ENCODE peak calls at places on chromosomes 1 and 21, in five cellular contexts. P is K562, K is IMR-90, T is neural progenitor cell, Y is HCT116. S is an unnamed sample.
A peak's percentile ranks its signal among the peaks of the same experiment; 100 is the strongest.

GRCh38 chr21:39189857-39190604 is 6.8 kb upstream of the PSMG1 start:
- DNase-seq in P (no peak), K (peak; percentile 64), T (no peak), Y (no peak), S (peak; percentile 55)

GRCh38 chr21:45982758-45983731 is 1.5 kb downstream of the COL6A1 start:
- DNase-seq in P (no peak), K (no peak), T (peak; percentile 37), Y (no peak), S (peak; percentile 94)

GRCh38 chr1:59399642-59400041 is 102.7 kb downstream of the FGGY start:
- DNase-seq in P (no peak), K (no peak), T (no peak), Y (no peak), S (no peak)

GRCh38 chr1:160997323-160998038 is 23.5 kb downstream of the F11R start:
- DNase-seq in P (peak; percentile 67), K (peak; percentile 64), T (peak; percentile 49), Y (peak; percentile 51), S (peak; percentile 87)

GRCh38 chr21:28832013-28832714 is 160.5 kb downstream of the LTN1 start:
- DNase-seq in P (no peak), K (peak; percentile 41), T (no peak), Y (no peak), S (peak; percentile 9)

GRCh38 chr1:158095737-158096335 is 84.9 kb upstream of the CD1D start:
- DNase-seq in P (peak; percentile 75), K (peak; percentile 17), T (peak; percentile 61), Y (no peak), S (peak; percentile 94)

GRCh38 chr1:64966158-64966963 is at the start of gene JAK1:
- DNase-seq in P (peak; percentile 99), K (peak; percentile 72), T (peak; percentile 95), Y (no peak), S (peak; percentile 99)

GRCh38 chr1:97092824-97093223 is 371.2 kb downstream of the PTBP2 start:
- DNase-seq in P (no peak), K (no peak), T (no peak), Y (no peak), S (no peak)

GRCh38 chr1:203065191-203065590 is 20.6 kb downstream of the MYOG start:
- DNase-seq in P (no peak), K (no peak), T (no peak), Y (no peak), S (no peak)

GRCh38 chr1:174965006-174965971 is 34.5 kb upstream of the CACYBP start:
- DNase-seq in P (peak; percentile 20), K (peak; percentile 7), T (no peak), Y (no peak), S (no peak)

GRCh38 chr1:85264150-85264549 is 4.7 kb upstream of the C1orf52 start:
- DNase-seq in P (no peak), K (peak; percentile 50), T (no peak), Y (no peak), S (peak; percentile 18)

GRCh38 chr1:91806777-91807700 is 78.9 kb downstream of the TGFBR3 start:
- DNase-seq in P (no peak), K (peak; percentile 30), T (no peak), Y (no peak), S (no peak)

GRCh38 chr1:41936107-41936506 is 17.4 kb upstream of the HIVEP3 start:
- DNase-seq in P (no peak), K (peak; percentile 70), T (no peak), Y (peak; percentile 85), S (peak; percentile 47)

GRCh38 chr1:81666586-81666985 is 134.1 kb upstream of the ADGRL2 start:
- DNase-seq in P (no peak), K (peak; percentile 40), T (no peak), Y (no peak), S (no peak)

GRCh38 chr1:184691719-184692324 is 62.8 kb downstream of the EDEM3 start:
- DNase-seq in P (no peak), K (peak; percentile 68), T (peak; percentile 62), Y (peak; percentile 13), S (no peak)

GRCh38 chr21:30718239-30718909 is at the start of gene KRTAP21-3:
- DNase-seq in P (no peak), K (no peak), T (no peak), Y (peak; percentile 18), S (no peak)

GRCh38 chr1:56576880-56577858 is 2.2 kb downstream of the PLPP3 start:
- DNase-seq in P (no peak), K (peak; percentile 40), T (peak; percentile 73), Y (peak; percentile 21), S (peak; percentile 85)

GRCh38 chr1:12040457-12041051 is 21.3 kb downstream of the MIIP start:
- DNase-seq in P (no peak), K (peak; percentile 95), T (peak; percentile 64), Y (no peak), S (peak; percentile 98)

GRCh38 chr1:101820080-101820479 is 176.6 kb downstream of the OLFM3 start:
- DNase-seq in P (no peak), K (peak; percentile 15), T (peak; percentile 72), Y (peak; percentile 16), S (no peak)

GRCh38 chr1:81231729-81232038 is 569.0 kb upstream of the ADGRL2 start:
- DNase-seq in P (no peak), K (peak; percentile 11), T (no peak), Y (no peak), S (no peak)

GRCh38 chr1:168834225-168834872 is 105.3 kb upstream of the DPT start:
- DNase-seq in P (no peak), K (no peak), T (no peak), Y (no peak), S (no peak)

GRCh38 chr1:228426518-228427175 is 10.0 kb upstream of the TRIM17 start:
- DNase-seq in P (no peak), K (no peak), T (no peak), Y (no peak), S (no peak)

GRCh38 chr1:15994590-15995351 is 9.3 kb upstream of the SRARP start:
- DNase-seq in P (peak; percentile 65), K (peak; percentile 56), T (peak; percentile 46), Y (peak; percentile 60), S (peak; percentile 97)

GRCh38 chr1:198068280-198068679 is 88.5 kb upstream of the NEK7 start:
- DNase-seq in P (no peak), K (peak; percentile 50), T (no peak), Y (no peak), S (no peak)

GRCh38 chr1:60764489-60764888 is 317.9 kb upstream of the NFIA start:
- DNase-seq in P (no peak), K (no peak), T (no peak), Y (no peak), S (no peak)

GRCh38 chr1:8863712-8864324 is 14.7 kb downstream of the ENO1 start:
- DNase-seq in P (no peak), K (no peak), T (peak; percentile 50), Y (no peak), S (no peak)

GRCh38 chr1:84504580-84505021 is 1.6 kb upstream of the SPATA1 start:
- DNase-seq in P (no peak), K (peak; percentile 83), T (peak; percentile 12), Y (no peak), S (peak; percentile 57)

GRCh38 chr1:239833709-239834108 is 258.0 kb upstream of the FMN2 start:
- DNase-seq in P (no peak), K (no peak), T (peak; percentile 23), Y (no peak), S (no peak)

GRCh38 chr1:222912730-222913129 is 97.9 kb downstream of the DISP1 start:
- DNase-seq in P (no peak), K (peak; percentile 65), T (no peak), Y (no peak), S (no peak)

GRCh38 chr21:45454924-45455315 is 50.0 kb downstream of the COL18A1 start:
- DNase-seq in P (no peak), K (no peak), T (no peak), Y (no peak), S (no peak)

GRCh38 chr1:45552309-45552708 is 1.7 kb downstream of the AKR1A1 start:
- DNase-seq in P (no peak), K (no peak), T (no peak), Y (no peak), S (no peak)

GRCh38 chr1:86429122-86429725 is 5.3 kb downstream of the CLCA2 start:
- DNase-seq in P (no peak), K (no peak), T (no peak), Y (no peak), S (no peak)

GRCh38 chr1:214899908-214900470 is 182.5 kb upstream of the KCNK2 start:
- DNase-seq in P (no peak), K (peak; percentile 52), T (peak; percentile 49), Y (no peak), S (no peak)

GRCh38 chr21:25501996-25502665 is 105.2 kb downstream of the MRPL39 start:
- DNase-seq in P (no peak), K (no peak), T (no peak), Y (no peak), S (no peak)

GRCh38 chr1:151006331-151007052 is at the start of gene MINDY1:
- DNase-seq in P (peak; percentile 67), K (peak; percentile 89), T (peak; percentile 90), Y (peak; percentile 48), S (peak; percentile 95)
- H2AFZ ChIP-seq in P (peak within 1 kb of the TSS; percentile 89), K (peak within 1 kb of the TSS; percentile 98), T (peak within 1 kb of the TSS; percentile 93), Y (peak within 1 kb of the TSS; percentile 47), S (peak within 1 kb of the TSS; percentile 87)

DNA sequence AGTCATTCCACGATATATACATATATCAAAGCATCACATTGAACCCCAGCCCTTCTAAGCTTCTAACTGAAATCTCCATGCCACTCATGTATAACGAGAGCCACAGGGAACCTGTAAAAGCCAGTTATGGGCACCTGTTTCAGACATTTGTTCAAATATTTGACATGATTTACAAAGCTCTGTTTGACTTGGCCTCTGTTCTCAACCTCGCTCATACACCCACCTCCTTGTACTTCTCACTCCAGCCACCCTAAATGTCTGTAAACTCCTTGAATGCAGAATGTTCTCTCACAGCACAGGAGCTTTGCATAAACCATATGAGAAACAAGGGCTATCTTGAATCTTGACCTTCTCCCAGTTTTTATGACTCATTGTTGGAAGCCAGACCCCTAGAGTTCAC is 36.9 kb upstream of the CD2 start:
- DNase-seq in P (no peak), K (no peak), T (no peak), Y (no peak), S (no peak)
- H3K4me3 ChIP-seq in P (no peak overlapping the region), K (no peak overlapping the region), T (no peak overlapping the region), Y (no peak overlapping the region), S (no peak overlapping the region)

GRCh38 chr1:24688621-24689195 is 45.6 kb downstream of the SRRM1 start:
- DNase-seq in P (peak; percentile 70), K (peak; percentile 61), T (peak; percentile 83), Y (peak; percentile 36), S (peak; percentile 91)
- H2AFZ ChIP-seq in P (peak overlapping the region; percentile 58), K (peak overlapping the region; percentile 92), T (peak overlapping the region; percentile 98), Y (peak overlapping the region; percentile 87), S (peak overlapping the region; percentile 16)

GRCh38 chr1:28437924-28438699 is 67.7 kb upstream of the RCC1 start:
- DNase-seq in P (no peak), K (peak; percentile 96), T (peak; percentile 58), Y (peak; percentile 92), S (peak; percentile 90)
- H3K4me3 ChIP-seq in P (peak overlapping the region; percentile 2), K (peak overlapping the region; percentile 37), T (no peak overlapping the region), Y (peak overlapping the region; percentile 3), S (peak overlapping the region; percentile 74)